ENCODE peak calls at places on chromosomes 16 and 17, in ten cellular contexts. Q, T, W, N, P, O, U, Y, L and K are unnamed samples.

GRCh38 chr16:77462894-77463293 is 28.1 kb upstream of the ADAMTS18 start:
- DNase-seq in W (no peak), Q (no peak), P (no peak), T (no peak), U (no peak), L (no peak), N (peak), O (no peak), Y (no peak), K (no peak)

GRCh38 chr16:56163938-56164337 is 27.4 kb upstream of the GNAO1 start:
- DNase-seq in Y (no peak), O (no peak), P (no peak), U (peak), T (no peak), W (no peak), L (no peak), N (no peak), Q (peak), K (no peak)

GRCh38 chr16:22191966-22192260 is 14.2 kb upstream of the EEF2K start:
- DNase-seq in U (no peak), T (peak), O (no peak), Q (no peak), N (no peak), L (no peak), P (no peak), Y (no peak), W (no peak), K (no peak)

GRCh38 chr17:13143001-13143400 is 125.2 kb upstream of the ELAC2 start:
- DNase-seq in P (no peak), Y (no peak), L (no peak), W (no peak), U (no peak), Q (no peak), T (no peak), O (no peak), N (no peak), K (no peak)

GRCh38 chr16:102060-102855 is 24.2 kb downstream of the MPG start:
- DNase-seq in O (no peak), Q (no peak), Y (no peak), N (no peak), P (no peak), T (no peak), U (no peak), W (no peak), L (no peak), K (no peak)

GRCh38 chr16:72961115-72961832 is 86.7 kb downstream of the ZFHX3 start:
- DNase-seq in Y (no peak), N (no peak), T (no peak), L (no peak), U (no peak), Q (no peak), O (no peak), P (no peak), W (no peak), K (no peak)

GRCh38 chr17:42358434-42358833 is 29.8 kb downstream of the STAT3 start:
- DNase-seq in T (no peak), L (no peak), N (no peak), O (no peak), U (no peak), Y (no peak), P (no peak), Q (no peak), W (no peak), K (no peak)

GRCh38 chr16:89375686-89376085 is 114.7 kb downstream of the ANKRD11 start:
- DNase-seq in U (no peak), T (no peak), Y (no peak), L (no peak), Q (no peak), O (no peak), W (no peak), N (no peak), P (no peak), K (no peak)

GRCh38 chr16:69709456-69710084 is 16.8 kb downstream of the NQO1 start:
- DNase-seq in O (peak), P (no peak), T (no peak), W (no peak), U (peak), L (peak), Y (no peak), N (peak), Q (no peak), K (peak)

GRCh38 chr16:27822529-27823437 is 240.7 kb downstream of the GSG1L start:
- DNase-seq in N (no peak), L (peak), P (no peak), Y (peak), T (no peak), Q (no peak), U (no peak), W (peak), O (no peak), K (no peak)

GRCh38 chr17:75826561-75827290 is 17.5 kb downstream of the UNC13D start:
- DNase-seq in T (no peak), Q (no peak), L (no peak), N (no peak), P (no peak), U (no peak), O (no peak), Y (no peak), W (no peak), K (no peak)
- TF ChIP-seq POLR2AphosphoS5 in T (no peak), Q (peak), L (no peak), N (no peak), P (no peak), U (no peak), O (peak), Y (no peak), W (no peak), K (no peak)

DNA sequence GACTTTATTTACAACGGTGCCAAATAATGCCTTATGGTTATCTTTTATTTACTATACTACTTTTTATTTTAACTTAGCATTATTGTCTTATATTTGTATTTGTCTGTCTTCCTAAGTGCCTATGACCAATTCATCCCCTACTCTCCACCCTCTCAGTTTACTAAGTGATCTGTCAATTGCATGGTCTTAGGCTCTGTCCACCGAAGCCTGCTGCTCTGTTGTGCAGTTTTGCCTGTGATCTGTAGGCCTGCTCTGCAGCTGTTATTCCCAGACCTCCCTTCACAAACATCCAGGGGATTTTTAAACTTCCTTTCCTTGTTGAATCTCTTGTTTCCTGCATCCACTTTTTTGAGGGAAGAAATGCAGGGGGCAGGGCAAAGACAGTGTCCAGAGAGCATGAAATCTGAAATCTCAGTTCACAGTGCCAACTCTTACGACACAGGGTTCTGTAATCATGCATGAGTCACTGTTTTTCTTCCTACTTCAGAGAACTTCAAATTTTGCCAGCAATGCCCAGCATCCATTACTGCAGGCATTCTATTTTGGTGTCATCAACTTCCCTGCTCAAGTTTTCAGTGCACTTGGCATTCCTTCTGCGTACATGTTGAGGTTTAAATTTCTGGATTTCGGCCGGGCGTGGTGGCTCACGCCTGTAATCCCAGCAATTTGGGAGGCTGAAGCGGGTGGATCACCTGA is 11.4 kb downstream of the SLFN5 start:
- DNase-seq in O (peak), Y (no peak), W (peak), P (no peak), L (peak), T (peak), U (no peak), Q (no peak), N (no peak), K (no peak)
- TF ChIP-seq POLR2AphosphoS5 in O (no peak), Y (peak), W (peak), P (no peak), L (peak), T (peak), U (no peak), Q (no peak), N (no peak), K (no peak)

GRCh38 chr16:29830774-29831173 is 10.5 kb downstream of the MVP start:
- DNase-seq in U (no peak), L (no peak), Q (no peak), N (no peak), O (no peak), T (no peak), P (no peak), Y (no peak), W (no peak), K (no peak)
- TF ChIP-seq POLR2AphosphoS5 in U (no peak), L (no peak), Q (no peak), N (no peak), O (no peak), T (no peak), P (no peak), Y (no peak), W (no peak), K (no peak)

GRCh38 chr17:57970706-57971105 is 15.5 kb upstream of the CUEDC1 start:
- DNase-seq in L (no peak), N (no peak), Y (no peak), T (no peak), W (no peak), Q (no peak), O (no peak), P (no peak), U (no peak), K (no peak)
- TF ChIP-seq POLR2AphosphoS5 in L (no peak), N (no peak), Y (no peak), T (no peak), W (no peak), Q (no peak), O (no peak), P (no peak), U (no peak), K (no peak)

GRCh38 chr17:50139950-50140885 is 10.3 kb upstream of the SAMD14 start:
- DNase-seq in Q (peak), W (peak), P (peak), N (peak), Y (peak), O (peak), L (peak), U (no peak), T (peak), K (no peak)
- TF ChIP-seq POLR2AphosphoS5 in Q (no peak), W (no peak), P (no peak), N (no peak), Y (peak), O (peak), L (peak), U (no peak), T (no peak), K (no peak)

DNA sequence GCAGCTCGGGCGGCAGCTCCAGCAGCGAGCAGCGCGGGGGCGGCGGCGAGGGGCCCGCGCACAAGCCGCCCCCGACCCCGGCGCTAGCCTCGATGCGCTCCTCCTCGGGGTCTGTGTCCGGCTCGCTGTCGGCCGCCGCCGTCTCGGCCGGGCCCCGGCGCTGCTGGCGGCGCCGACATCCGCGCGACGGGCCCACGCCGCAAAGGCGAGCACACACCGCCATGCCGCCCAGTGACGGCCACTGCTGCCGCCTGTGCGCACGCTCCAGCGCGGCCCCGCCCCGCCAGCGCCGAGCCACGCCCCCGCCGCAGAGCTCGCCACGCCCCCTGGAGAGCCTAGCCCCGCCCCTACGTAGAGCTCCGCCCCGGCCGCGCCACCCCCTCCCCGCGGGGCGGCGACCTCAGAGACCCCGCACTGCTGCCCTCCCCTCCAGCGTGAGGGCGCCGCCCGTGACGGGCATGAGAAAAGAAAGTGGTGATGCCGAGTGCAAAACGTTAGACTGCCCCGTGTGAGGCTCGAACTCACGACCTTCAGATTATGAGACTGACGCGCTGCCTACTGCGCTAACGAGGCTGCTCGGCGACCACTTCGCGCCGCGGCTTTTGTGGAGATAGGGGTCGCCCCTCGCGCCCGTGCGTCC is at the start of gene FBXO31:
- DNase-seq in Q (peak), L (peak), Y (peak), P (peak), N (peak), U (peak), T (peak), W (peak), O (peak), K (no peak)
- TF ChIP-seq POLR2AphosphoS5 in Q (peak), L (peak), Y (peak), P (no peak), N (peak), U (peak), T (peak), W (peak), O (no peak), K (no peak)

DNA sequence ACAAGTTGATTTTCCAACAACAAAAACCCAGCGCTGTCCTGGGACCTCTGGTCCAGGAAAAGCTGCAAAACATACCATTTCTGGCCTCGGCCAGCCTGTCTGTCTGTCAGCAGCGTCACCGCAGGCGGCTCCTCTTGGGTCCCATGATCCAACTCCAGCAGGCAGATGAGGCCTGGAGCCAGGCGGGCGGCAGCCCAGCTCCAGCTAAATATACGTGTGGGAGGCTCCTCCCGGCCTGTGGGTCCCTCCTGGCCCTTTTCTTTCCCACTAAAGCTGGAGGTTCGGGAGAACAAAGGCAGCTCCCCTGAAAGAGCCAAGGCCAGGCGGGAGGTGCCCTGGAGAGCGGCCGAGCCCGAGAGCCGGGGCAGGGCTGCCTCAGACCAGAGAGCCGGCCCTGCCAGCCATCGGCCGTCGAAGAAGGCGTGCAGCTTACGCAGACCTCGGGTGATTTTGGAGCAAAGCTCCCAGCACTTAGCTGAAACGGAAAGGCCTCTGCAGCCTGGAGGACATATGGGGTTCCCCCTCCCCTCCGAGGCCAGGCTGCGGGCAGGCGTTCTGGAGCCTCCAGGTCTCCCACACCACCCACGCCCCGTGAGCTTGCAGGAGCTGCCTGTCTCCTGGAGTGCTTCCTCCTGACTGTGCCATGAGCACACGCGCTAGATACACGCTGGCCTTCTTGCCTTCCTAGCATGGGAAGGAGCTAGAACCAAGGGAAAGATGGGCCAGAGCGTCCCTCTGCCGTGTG is 19.9 kb upstream of the JPH3 start:
- DNase-seq in L (no peak), T (peak), P (no peak), O (no peak), Y (no peak), Q (no peak), W (no peak), U (no peak), N (peak), K (no peak)
- TF ChIP-seq POLR2AphosphoS5 in L (no peak), T (no peak), P (no peak), O (no peak), Y (no peak), Q (no peak), W (peak), U (no peak), N (no peak), K (no peak)

GRCh38 chr16:70738083-70738977 is 52.5 kb upstream of the MTSS2 start:
- DNase-seq in Q (no peak), N (peak), U (no peak), Y (no peak), W (peak), P (peak), T (peak), O (peak), L (peak), K (no peak)
- TF ChIP-seq POLR2AphosphoS5 in Q (no peak), N (no peak), U (no peak), Y (peak), W (peak), P (no peak), T (peak), O (no peak), L (peak), K (no peak)

DNA sequence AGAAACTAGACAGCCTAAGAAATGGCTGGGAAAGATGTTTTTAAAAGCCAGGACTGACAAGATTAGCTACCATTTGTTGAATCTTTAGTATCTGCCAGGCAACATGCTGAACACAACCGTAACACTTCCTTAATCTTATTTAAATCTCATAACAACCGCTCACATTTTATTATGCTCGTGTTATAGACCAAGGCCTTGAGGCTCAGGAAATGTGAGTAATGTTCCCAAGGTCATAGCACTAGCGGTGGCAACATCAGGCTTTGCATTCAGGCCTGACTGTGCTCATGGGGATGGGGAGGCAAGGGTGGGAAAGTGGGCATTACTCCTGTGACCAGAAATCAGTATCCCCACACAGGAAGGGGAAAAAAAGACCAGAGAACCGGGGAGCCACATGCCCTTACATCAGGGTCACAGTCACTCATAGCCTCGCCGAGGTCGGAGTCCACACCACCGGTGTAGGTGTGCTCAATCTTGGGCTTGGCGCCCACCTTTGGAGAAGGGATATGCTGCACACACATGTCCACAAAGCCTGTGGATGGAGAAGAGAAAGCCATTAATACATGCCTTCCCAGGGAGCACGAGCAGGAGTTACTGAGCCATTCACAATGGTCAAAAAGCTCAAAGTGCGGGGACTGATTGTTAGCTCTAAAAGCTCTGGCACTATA is 15.7 kb downstream of the HIGD1B start:
- DNase-seq in Y (no peak), Q (no peak), O (no peak), L (no peak), P (no peak), W (no peak), T (no peak), U (no peak), N (no peak), K (no peak)
- TF ChIP-seq POLR2AphosphoS5 in Y (no peak), Q (no peak), O (no peak), L (no peak), P (no peak), W (no peak), T (no peak), U (no peak), N (no peak), K (no peak)